ENCODE peak calls at places on chromosomes 4 and X, in five cellular contexts. One of them, this sample, is unnamed. For H3K9me3, the result is how much of the 10 kb centered on the place peaks cover.

GRCh38 chrX:29295987-29296680 is 708.9 kb downstream of the IL1RAPL1 start:
- DNase-seq in astrocyte: peak
- DNase-seq in mammary epithelial cell: peak
- DNase-seq in IMR-90: peak
- DNase-seq in fibroblast of lung: peak
- DNase-seq in this sample: no peak

GRCh38 chr4:183527326-183527725 is 22.5 kb downstream of the ING2 start:
- DNase-seq in fibroblast of lung: no peak
- DNase-seq in IMR-90: no peak
- DNase-seq in mammary epithelial cell: no peak
- DNase-seq in astrocyte: no peak
- DNase-seq in this sample: no peak

GRCh38 chr4:147724468-147725201 is 7.3 kb upstream of the ARHGAP10 start:
- DNase-seq in astrocyte: no peak
- DNase-seq in IMR-90: no peak
- DNase-seq in fibroblast of lung: no peak
- DNase-seq in mammary epithelial cell: no peak
- DNase-seq in this sample: no peak

GRCh38 chr4:144906181-144906895 is 191.7 kb downstream of the ANAPC10 start:
- DNase-seq in astrocyte: peak
- DNase-seq in fibroblast of lung: peak
- DNase-seq in IMR-90: peak
- DNase-seq in mammary epithelial cell: peak
- DNase-seq in this sample: no peak

GRCh38 chrX:155056877-155057792 is 13.8 kb downstream of the CMC4 start:
- DNase-seq in astrocyte: peak
- DNase-seq in mammary epithelial cell: peak
- DNase-seq in fibroblast of lung: peak
- DNase-seq in IMR-90: peak
- DNase-seq in this sample: peak

GRCh38 chr4:151604238-151604637 is 156.6 kb downstream of the GATB start:
- DNase-seq in IMR-90: peak
- DNase-seq in astrocyte: no peak
- DNase-seq in mammary epithelial cell: no peak
- DNase-seq in fibroblast of lung: peak
- DNase-seq in this sample: no peak

GRCh38 chr4:101791189-101791572 is 651 bp downstream of the BANK1 start:
- DNase-seq in fibroblast of lung: no peak
- DNase-seq in astrocyte: no peak
- DNase-seq in IMR-90: no peak
- DNase-seq in mammary epithelial cell: no peak
- DNase-seq in this sample: no peak

GRCh38 chr4:70601422-70602039 is 9.5 kb downstream of the AMBN start:
- DNase-seq in IMR-90: peak
- DNase-seq in mammary epithelial cell: peak
- DNase-seq in astrocyte: peak
- DNase-seq in fibroblast of lung: peak
- DNase-seq in this sample: no peak

GRCh38 chrX:115894087-115894486 is 276.5 kb upstream of the AGTR2 start:
- DNase-seq in mammary epithelial cell: peak
- DNase-seq in astrocyte: peak
- DNase-seq in IMR-90: peak
- DNase-seq in fibroblast of lung: peak
- DNase-seq in this sample: no peak

GRCh38 chr4:7021930-7022658 is 21.1 kb upstream of the TADA2B start:
- DNase-seq in fibroblast of lung: peak
- DNase-seq in IMR-90: peak
- DNase-seq in astrocyte: peak
- DNase-seq in mammary epithelial cell: peak
- DNase-seq in this sample: no peak

GRCh38 chrX:117522725-117523700 is 593.6 kb downstream of the KLHL13 start:
- DNase-seq in astrocyte: no peak
- DNase-seq in IMR-90: no peak
- DNase-seq in mammary epithelial cell: no peak
- DNase-seq in fibroblast of lung: no peak
- DNase-seq in this sample: no peak

GRCh38 chr4:129641179-129641578 is 545.2 kb downstream of the C4orf33 start:
- DNase-seq in mammary epithelial cell: peak
- DNase-seq in IMR-90: peak
- DNase-seq in astrocyte: peak
- DNase-seq in fibroblast of lung: peak
- DNase-seq in this sample: peak

GRCh38 chrX:136130931-136131843 is 16.1 kb upstream of the FHL1 start:
- DNase-seq in fibroblast of lung: peak
- DNase-seq in IMR-90: peak
- DNase-seq in mammary epithelial cell: peak
- DNase-seq in astrocyte: peak
- DNase-seq in this sample: no peak

GRCh38 chr4:104524026-104524425 is 29.3 kb upstream of the CXXC4 start:
- DNase-seq in IMR-90: no peak
- DNase-seq in mammary epithelial cell: no peak
- DNase-seq in fibroblast of lung: peak
- DNase-seq in astrocyte: no peak
- DNase-seq in this sample: no peak

GRCh38 chr4:83248486-83248885 is 36.1 kb downstream of the COQ2 start:
- DNase-seq in IMR-90: peak
- DNase-seq in astrocyte: no peak
- DNase-seq in mammary epithelial cell: peak
- DNase-seq in fibroblast of lung: no peak
- DNase-seq in this sample: no peak

GRCh38 chrX:16695079-16695676 is 17.3 kb downstream of the CTPS2 start:
- DNase-seq in IMR-90: peak
- DNase-seq in fibroblast of lung: peak
- DNase-seq in astrocyte: peak
- DNase-seq in mammary epithelial cell: peak
- DNase-seq in this sample: peak

GRCh38 chr4:73653695-73654106 is 33.5 kb upstream of the RASSF6 start:
- DNase-seq in astrocyte: peak
- DNase-seq in IMR-90: peak
- DNase-seq in mammary epithelial cell: peak
- DNase-seq in fibroblast of lung: peak
- DNase-seq in this sample: no peak

GRCh38 chr4:54400188-54400587 is 171.1 kb downstream of the PDGFRA start:
- DNase-seq in fibroblast of lung: no peak
- DNase-seq in IMR-90: no peak
- DNase-seq in astrocyte: no peak
- DNase-seq in mammary epithelial cell: no peak
- DNase-seq in this sample: no peak

GRCh38 chrX:9578083-9578779 is 113.4 kb downstream of the TBL1X start:
- DNase-seq in IMR-90: peak
- DNase-seq in mammary epithelial cell: no peak
- DNase-seq in fibroblast of lung: no peak
- DNase-seq in astrocyte: no peak
- DNase-seq in this sample: no peak

GRCh38 chr4:80213117-80213815 is 16.0 kb downstream of the PRDM8 start:
- DNase-seq in IMR-90: peak
- DNase-seq in fibroblast of lung: peak
- DNase-seq in mammary epithelial cell: peak
- DNase-seq in astrocyte: peak
- DNase-seq in this sample: no peak

GRCh38 chr4:48756689-48757220 is 23.3 kb downstream of the FRYL start:
- DNase-seq in IMR-90: peak
- DNase-seq in astrocyte: peak
- DNase-seq in mammary epithelial cell: peak
- DNase-seq in fibroblast of lung: peak
- DNase-seq in this sample: no peak

GRCh38 chr4:124806403-124806802 is 93.9 kb upstream of the ANKRD50 start:
- DNase-seq in IMR-90: peak
- DNase-seq in astrocyte: peak
- DNase-seq in mammary epithelial cell: peak
- DNase-seq in fibroblast of lung: peak
- DNase-seq in this sample: no peak

GRCh38 chr4:186105721-186106335 is 1.3 kb downstream of the FAM149A start:
- DNase-seq in fibroblast of lung: peak
- DNase-seq in astrocyte: peak
- DNase-seq in IMR-90: no peak
- DNase-seq in mammary epithelial cell: no peak
- DNase-seq in this sample: no peak

GRCh38 chrX:49247916-49248811 is 12.9 kb downstream of the CCDC22 start:
- DNase-seq in IMR-90: no peak
- DNase-seq in astrocyte: no peak
- DNase-seq in fibroblast of lung: no peak
- DNase-seq in mammary epithelial cell: no peak
- DNase-seq in this sample: no peak

GRCh38 chrX:46989548-46989947 is 77.3 kb downstream of the JADE3 start:
- DNase-seq in IMR-90: no peak
- DNase-seq in astrocyte: no peak
- DNase-seq in mammary epithelial cell: no peak
- DNase-seq in fibroblast of lung: no peak
- DNase-seq in this sample: no peak

GRCh38 chr4:85774000-85774399 is 299.1 kb downstream of the ARHGAP24 start:
- DNase-seq in fibroblast of lung: no peak
- DNase-seq in mammary epithelial cell: no peak
- DNase-seq in IMR-90: no peak
- DNase-seq in astrocyte: no peak
- DNase-seq in this sample: no peak

GRCh38 chr4:140135529-140136021 is 18.4 kb downstream of the MAML3 start:
- DNase-seq in astrocyte: peak
- DNase-seq in IMR-90: no peak
- DNase-seq in fibroblast of lung: peak
- DNase-seq in mammary epithelial cell: no peak
- DNase-seq in this sample: peak

GRCh38 chrX:20116575-20117240 is at the start of gene MAP7D2:
- DNase-seq in astrocyte: no peak
- DNase-seq in fibroblast of lung: no peak
- DNase-seq in IMR-90: no peak
- DNase-seq in mammary epithelial cell: no peak
- DNase-seq in this sample: no peak

GRCh38 chr4:155759372-155760252 is 791 bp downstream of the GUCY1B1 start:
- DNase-seq in astrocyte: no peak
- DNase-seq in fibroblast of lung: peak
- DNase-seq in mammary epithelial cell: peak
- DNase-seq in IMR-90: peak
- DNase-seq in this sample: peak

GRCh38 chr4:71239365-71239764 is 99.5 kb upstream of the SLC4A4 start:
- DNase-seq in fibroblast of lung: peak
- DNase-seq in IMR-90: peak
- DNase-seq in mammary epithelial cell: peak
- DNase-seq in astrocyte: peak
- DNase-seq in this sample: no peak

GRCh38 chrX:154039577-154039976 is 19.9 kb upstream of the IRAK1 start:
- DNase-seq in mammary epithelial cell: no peak
- DNase-seq in astrocyte: no peak
- DNase-seq in IMR-90: no peak
- DNase-seq in fibroblast of lung: no peak
- DNase-seq in this sample: no peak

GRCh38 chrX:154040307-154040756 is 20.6 kb upstream of the IRAK1 start:
- DNase-seq in astrocyte: peak
- DNase-seq in IMR-90: peak
- DNase-seq in fibroblast of lung: peak
- DNase-seq in mammary epithelial cell: peak
- DNase-seq in this sample: no peak

GRCh38 chrX:154043003-154043402 is 23.3 kb upstream of the IRAK1 start:
- DNase-seq in IMR-90: peak
- DNase-seq in astrocyte: peak
- DNase-seq in fibroblast of lung: peak
- DNase-seq in mammary epithelial cell: peak
- DNase-seq in this sample: no peak

GRCh38 chrX:154037754-154038153 is 18.1 kb upstream of the IRAK1 start:
- DNase-seq in IMR-90: no peak
- DNase-seq in fibroblast of lung: no peak
- DNase-seq in mammary epithelial cell: no peak
- DNase-seq in astrocyte: no peak
- DNase-seq in this sample: no peak

DNA sequence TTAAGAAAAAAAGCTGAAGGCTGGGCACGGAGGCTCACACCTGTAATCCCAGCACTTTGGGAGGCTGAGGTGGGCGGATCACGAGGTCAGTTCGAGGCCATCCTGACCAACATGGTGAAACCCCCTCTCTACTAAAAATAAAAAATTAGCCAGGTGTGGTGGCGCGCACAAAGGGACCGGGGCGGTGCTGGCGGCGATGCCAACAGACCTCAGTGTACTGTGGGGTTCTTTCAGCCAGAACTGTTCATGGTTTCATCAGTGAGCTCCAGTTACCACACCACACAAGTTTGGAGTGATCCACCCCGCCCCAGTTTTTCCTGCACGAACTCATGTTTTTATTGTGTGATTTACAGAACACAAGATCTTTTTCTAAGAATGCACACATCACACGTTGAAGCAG is 21.2 kb upstream of the IRAK1 start:
- DNase-seq in astrocyte: no peak
- DNase-seq in IMR-90: no peak
- DNase-seq in fibroblast of lung: no peak
- DNase-seq in mammary epithelial cell: no peak
- DNase-seq in this sample: no peak
- H3K27ac ChIP-seq in astrocyte: peak
- H3K27ac ChIP-seq in IMR-90: peak
- H3K27ac ChIP-seq in fibroblast of lung: peak
- H3K27ac ChIP-seq in mammary epithelial cell: no peak
- H3K27ac ChIP-seq in this sample: peak

GRCh38 chrX:112841114-112841819 is 636 bp upstream of the AMOT start:
- DNase-seq in mammary epithelial cell: peak
- DNase-seq in fibroblast of lung: peak
- DNase-seq in astrocyte: peak
- DNase-seq in IMR-90: peak
- DNase-seq in this sample: peak
- H3K4me3 ChIP-seq in mammary epithelial cell: peak
- H3K4me3 ChIP-seq in fibroblast of lung: peak
- H3K4me3 ChIP-seq in astrocyte: peak
- H3K4me3 ChIP-seq in IMR-90: peak
- H3K4me3 ChIP-seq in this sample: peak

GRCh38 chr4:252065-252601 is 53.1 kb downstream of the ZNF732 start:
- DNase-seq in astrocyte: no peak
- DNase-seq in mammary epithelial cell: no peak
- DNase-seq in IMR-90: no peak
- DNase-seq in fibroblast of lung: no peak
- DNase-seq in this sample: no peak
- H3K9me3 ChIP-seq in astrocyte: under half
- H3K9me3 ChIP-seq in mammary epithelial cell: under half
- H3K9me3 ChIP-seq in IMR-90: under half
- H3K9me3 ChIP-seq in fibroblast of lung: under half
- H3K9me3 ChIP-seq in this sample: half or more

DNA sequence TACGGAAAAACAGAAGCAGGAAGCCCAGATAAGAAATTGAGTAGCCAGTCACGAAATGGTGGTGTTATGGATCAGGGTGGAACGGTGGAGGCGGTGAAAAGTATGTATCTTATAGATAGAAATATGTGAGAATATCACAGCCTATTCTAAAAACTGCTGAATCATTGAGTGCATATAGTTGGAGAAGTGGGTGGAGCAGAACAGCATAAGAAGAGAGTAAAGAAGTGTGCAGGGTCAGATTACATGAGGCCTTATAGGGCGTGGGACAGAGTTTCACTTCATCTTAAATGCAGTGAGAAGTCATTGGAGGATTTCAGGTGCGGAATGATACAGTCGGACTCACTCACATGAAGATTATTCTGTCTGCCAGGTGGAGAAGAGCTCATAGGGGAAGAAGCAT is 293.1 kb downstream of the TRIML1 start:
- DNase-seq in fibroblast of lung: no peak
- DNase-seq in astrocyte: no peak
- DNase-seq in IMR-90: peak
- DNase-seq in mammary epithelial cell: no peak
- DNase-seq in this sample: no peak
- H3K27ac ChIP-seq in fibroblast of lung: no peak
- H3K27ac ChIP-seq in astrocyte: no peak
- H3K27ac ChIP-seq in IMR-90: no peak
- H3K27ac ChIP-seq in mammary epithelial cell: no peak
- H3K27ac ChIP-seq in this sample: no peak